ENCODE peak calls at places on chromosome 13, in eight cellular contexts. F, K, X, R, I, B, J and Z are unnamed samples.

GRCh38 chr13:45511310-45512147 is 46.8 kb downstream of the COG3 start:
- DNase-seq in F (no peak), K (peak; percentile 30), X (peak; percentile 30), R (no peak), I (no peak), B (no peak), J (peak; percentile 72), Z (peak; percentile 84)

GRCh38 chr13:107866007-107866665 is 349.2 kb downstream of the LIG4 start:
- DNase-seq in F (no peak), K (no peak), X (peak; percentile 36), R (no peak), I (no peak), B (no peak), J (no peak), Z (no peak)

GRCh38 chr13:111393221-111393790 is 72.9 kb downstream of the TEX29 start:
- DNase-seq in F (no peak), K (no peak), X (no peak), R (no peak), I (no peak), B (no peak), J (no peak), Z (no peak)

GRCh38 chr13:110320645-110321044 is 13.6 kb downstream of the COL4A2 start:
- DNase-seq in F (no peak), K (no peak), X (no peak), R (no peak), I (no peak), B (no peak), J (no peak), Z (no peak)

GRCh38 chr13:94632227-94632980 is 30.7 kb downstream of the GPR180 start:
- DNase-seq in F (no peak), K (no peak), X (no peak), R (no peak), I (no peak), B (no peak), J (no peak), Z (no peak)

GRCh38 chr13:42102961-42103688 is 54.7 kb downstream of the DGKH start:
- DNase-seq in F (no peak), K (no peak), X (no peak), R (no peak), I (no peak), B (no peak), J (no peak), Z (peak; percentile 33)

GRCh38 chr13:113369189-113369588 is 5.3 kb upstream of the GRTP1 start:
- DNase-seq in F (no peak), K (no peak), X (no peak), R (no peak), I (no peak), B (no peak), J (no peak), Z (no peak)

GRCh38 chr13:67119481-67119883 is 110.7 kb downstream of the PCDH9 start:
- DNase-seq in F (no peak), K (no peak), X (no peak), R (no peak), I (no peak), B (no peak), J (no peak), Z (peak; percentile 95)

GRCh38 chr13:43232144-43232840 is 208.9 kb downstream of the DNAJC15 start:
- DNase-seq in F (no peak), K (no peak), X (no peak), R (no peak), I (no peak), B (no peak), J (no peak), Z (no peak)

GRCh38 chr13:79936368-79937136 is 404.4 kb downstream of the SPRY2 start:
- DNase-seq in F (no peak), K (no peak), X (no peak), R (no peak), I (no peak), B (no peak), J (no peak), Z (peak; percentile 100)

GRCh38 chr13:81171065-81171647 is 830.2 kb upstream of the SPRY2 start:
- DNase-seq in F (no peak), K (peak; percentile 7), X (no peak), R (no peak), I (no peak), B (no peak), J (peak; percentile 18), Z (peak; percentile 54)

GRCh38 chr13:29362849-29363604 is 232.5 kb downstream of the SLC7A1 start:
- DNase-seq in F (no peak), K (no peak), X (peak; percentile 52), R (peak; percentile 20), I (peak; percentile 5), B (peak; percentile 14), J (peak; percentile 67), Z (peak; percentile 66)

GRCh38 chr13:46057251-46058015 is 4.9 kb upstream of the ZC3H13 start:
- DNase-seq in F (no peak), K (no peak), X (no peak), R (no peak), I (no peak), B (no peak), J (no peak), Z (peak; percentile 72)

GRCh38 chr13:73089216-73089615 is 30.4 kb downstream of the KLF5 start:
- DNase-seq in F (no peak), K (no peak), X (no peak), R (no peak), I (no peak), B (no peak), J (no peak), Z (no peak)

GRCh38 chr13:55263045-55263444 is 1877.7 kb upstream of the PRR20A start:
- DNase-seq in F (no peak), K (no peak), X (no peak), R (no peak), I (no peak), B (no peak), J (no peak), Z (no peak)

GRCh38 chr13:113835461-113836274 is 28.2 kb downstream of the GAS6 start:
- DNase-seq in F (no peak), K (no peak), X (no peak), R (no peak), I (no peak), B (no peak), J (no peak), Z (peak; percentile 64)

GRCh38 chr13:97194473-97194872 is 27.7 kb upstream of the MBNL2 start:
- DNase-seq in F (no peak), K (no peak), X (no peak), R (no peak), I (no peak), B (no peak), J (no peak), Z (peak; percentile 87)